ENCODE peak calls at places on chromosomes 2 and 18, in five cellular contexts. One of them, this sample, is unnamed.

GRCh38 chr2:152051373-152051893 is 47.4 kb downstream of the CACNB4 start:
- DNase-seq in T-helper 1 cell: no peak
- DNase-seq in NCI-H1930: no peak
- DNase-seq in lung microvascular endothelial cell: no peak
- DNase-seq in HCT116: no peak
- DNase-seq in this sample: no peak

GRCh38 chr2:7748717-7749415 is 831.7 kb downstream of the RNF144A start:
- DNase-seq in lung microvascular endothelial cell: no peak
- DNase-seq in NCI-H1930: no peak
- DNase-seq in T-helper 1 cell: no peak
- DNase-seq in HCT116: no peak
- DNase-seq in this sample: no peak

GRCh38 chr2:239488078-239488590 is 87.3 kb upstream of the HDAC4 start:
- DNase-seq in HCT116: no peak
- DNase-seq in lung microvascular endothelial cell: no peak
- DNase-seq in NCI-H1930: no peak
- DNase-seq in T-helper 1 cell: no peak
- DNase-seq in this sample: no peak

GRCh38 chr2:39913648-39914456 is 134.8 kb upstream of the THUMPD2 start:
- DNase-seq in lung microvascular endothelial cell: peak; percentile 75
- DNase-seq in HCT116: peak; percentile 59
- DNase-seq in T-helper 1 cell: no peak
- DNase-seq in NCI-H1930: peak; percentile 32
- DNase-seq in this sample: peak; percentile 40

GRCh38 chr2:216023055-216023648 is 9.8 kb upstream of the MREG start:
- DNase-seq in NCI-H1930: peak; percentile 1
- DNase-seq in T-helper 1 cell: peak; percentile 26
- DNase-seq in HCT116: peak; percentile 42
- DNase-seq in lung microvascular endothelial cell: peak; percentile 60
- DNase-seq in this sample: no peak

GRCh38 chr2:235649418-235649817 is 155.6 kb downstream of the AGAP1 start:
- DNase-seq in T-helper 1 cell: no peak
- DNase-seq in HCT116: no peak
- DNase-seq in lung microvascular endothelial cell: no peak
- DNase-seq in NCI-H1930: no peak
- DNase-seq in this sample: no peak

GRCh38 chr2:174730530-174731018 is 33.7 kb downstream of the CHRNA1 start:
- DNase-seq in T-helper 1 cell: no peak
- DNase-seq in lung microvascular endothelial cell: no peak
- DNase-seq in NCI-H1930: no peak
- DNase-seq in HCT116: no peak
- DNase-seq in this sample: no peak

GRCh38 chr2:9076755-9077154 is 73.3 kb upstream of the MBOAT2 start:
- DNase-seq in T-helper 1 cell: no peak
- DNase-seq in lung microvascular endothelial cell: no peak
- DNase-seq in NCI-H1930: no peak
- DNase-seq in HCT116: no peak
- DNase-seq in this sample: no peak

GRCh38 chr2:84846041-84846663 is 34.7 kb downstream of the TRABD2A start:
- DNase-seq in lung microvascular endothelial cell: no peak
- DNase-seq in T-helper 1 cell: peak; percentile 32
- DNase-seq in HCT116: no peak
- DNase-seq in NCI-H1930: no peak
- DNase-seq in this sample: no peak

GRCh38 chr2:85503168-85503610 is 35.8 kb upstream of the MAT2A start:
- DNase-seq in HCT116: no peak
- DNase-seq in NCI-H1930: no peak
- DNase-seq in lung microvascular endothelial cell: no peak
- DNase-seq in T-helper 1 cell: no peak
- DNase-seq in this sample: no peak

GRCh38 chr2:18369750-18370149 is 190.7 kb downstream of the RDH14 start:
- DNase-seq in T-helper 1 cell: no peak
- DNase-seq in HCT116: no peak
- DNase-seq in lung microvascular endothelial cell: peak; percentile 78
- DNase-seq in NCI-H1930: no peak
- DNase-seq in this sample: no peak

GRCh38 chr2:213007290-213007838 is 144.0 kb downstream of the IKZF2 start:
- DNase-seq in HCT116: no peak
- DNase-seq in T-helper 1 cell: no peak
- DNase-seq in lung microvascular endothelial cell: no peak
- DNase-seq in NCI-H1930: no peak
- DNase-seq in this sample: no peak

GRCh38 chr2:191675807-191676667 is 1.9 kb upstream of the NABP1 start:
- DNase-seq in HCT116: no peak
- DNase-seq in NCI-H1930: no peak
- DNase-seq in lung microvascular endothelial cell: no peak
- DNase-seq in T-helper 1 cell: peak; percentile 58
- DNase-seq in this sample: no peak

GRCh38 chr18:11676867-11677266 is 12.2 kb upstream of the GNAL start:
- DNase-seq in T-helper 1 cell: no peak
- DNase-seq in NCI-H1930: no peak
- DNase-seq in HCT116: no peak
- DNase-seq in lung microvascular endothelial cell: no peak
- DNase-seq in this sample: no peak

GRCh38 chr2:67311536-67311935 is 85.6 kb upstream of the ETAA1 start:
- DNase-seq in HCT116: no peak
- DNase-seq in NCI-H1930: no peak
- DNase-seq in lung microvascular endothelial cell: no peak
- DNase-seq in T-helper 1 cell: no peak
- DNase-seq in this sample: no peak

GRCh38 chr2:40512246-40512645 is 60.4 kb upstream of the SLC8A1 start:
- DNase-seq in lung microvascular endothelial cell: peak; percentile 8
- DNase-seq in T-helper 1 cell: no peak
- DNase-seq in NCI-H1930: no peak
- DNase-seq in HCT116: no peak
- DNase-seq in this sample: no peak

GRCh38 chr2:188292446-188293239 is 969 bp downstream of the GULP1 start:
- DNase-seq in NCI-H1930: peak; percentile 16
- DNase-seq in lung microvascular endothelial cell: peak; percentile 43
- DNase-seq in HCT116: peak; percentile 81
- DNase-seq in T-helper 1 cell: no peak
- DNase-seq in this sample: no peak

GRCh38 chr2:239153806-239154591 is 246.8 kb downstream of the HDAC4 start:
- DNase-seq in T-helper 1 cell: no peak
- DNase-seq in HCT116: no peak
- DNase-seq in NCI-H1930: no peak
- DNase-seq in lung microvascular endothelial cell: no peak
- DNase-seq in this sample: no peak

GRCh38 chr2:186648130-186648529 is 45.7 kb upstream of the FAM171B start:
- DNase-seq in NCI-H1930: no peak
- DNase-seq in HCT116: no peak
- DNase-seq in lung microvascular endothelial cell: no peak
- DNase-seq in T-helper 1 cell: no peak
- DNase-seq in this sample: no peak

GRCh38 chr18:33706391-33706790 is 128.4 kb downstream of the ASXL3 start:
- DNase-seq in lung microvascular endothelial cell: no peak
- DNase-seq in HCT116: no peak
- DNase-seq in T-helper 1 cell: no peak
- DNase-seq in NCI-H1930: no peak
- DNase-seq in this sample: no peak

GRCh38 chr18:52570975-52571374 is 231.0 kb downstream of the DCC start:
- DNase-seq in NCI-H1930: no peak
- DNase-seq in HCT116: no peak
- DNase-seq in T-helper 1 cell: no peak
- DNase-seq in lung microvascular endothelial cell: no peak
- DNase-seq in this sample: no peak

GRCh38 chr18:62716679-62717058 is 1.3 kb downstream of the PHLPP1 start:
- DNase-seq in lung microvascular endothelial cell: peak; percentile 48
- DNase-seq in HCT116: no peak
- DNase-seq in NCI-H1930: peak; percentile 38
- DNase-seq in T-helper 1 cell: peak; percentile 32
- DNase-seq in this sample: peak; percentile 13

GRCh38 chr2:98502556-98503335 is 58.1 kb downstream of the INPP4A start:
- DNase-seq in NCI-H1930: no peak
- DNase-seq in T-helper 1 cell: no peak
- DNase-seq in lung microvascular endothelial cell: peak; percentile 10
- DNase-seq in HCT116: no peak
- DNase-seq in this sample: no peak

GRCh38 chr2:204958371-204958770 is 413.1 kb downstream of the PARD3B start:
- DNase-seq in lung microvascular endothelial cell: no peak
- DNase-seq in NCI-H1930: no peak
- DNase-seq in T-helper 1 cell: no peak
- DNase-seq in HCT116: no peak
- DNase-seq in this sample: no peak

GRCh38 chr18:68438983-68439382 is 275.9 kb downstream of the TMX3 start:
- DNase-seq in HCT116: no peak
- DNase-seq in T-helper 1 cell: no peak
- DNase-seq in lung microvascular endothelial cell: no peak
- DNase-seq in NCI-H1930: no peak
- DNase-seq in this sample: no peak

This sample was measured in NCI-H2107.